ENCODE peak calls at places on chromosomes 12 and 14, in ten cellular contexts. One of them, this sample, is unnamed.

GRCh38 chr12:54431911-54432814 is 13.1 kb upstream of the ITGA5 start:
- DNase-seq in neural crest cell: no peak
- DNase-seq in RWPE2: peak; percentile 97
- DNase-seq in mucosa of descending colon: no peak
- DNase-seq in CD14-positive monocyte: no peak
- DNase-seq in CD4-positive, alpha-beta T cell: no peak
- DNase-seq in osteocyte: no peak
- DNase-seq in left lung: no peak
- DNase-seq in H9: peak; percentile 82
- DNase-seq in A673: peak; percentile 85
- DNase-seq in this sample: peak; percentile 72

GRCh38 chr12:541676-542289 is 82.0 kb downstream of the B4GALNT3 start:
- DNase-seq in neural crest cell: no peak
- DNase-seq in RWPE2: peak; percentile 62
- DNase-seq in mucosa of descending colon: peak; percentile 34
- DNase-seq in CD14-positive monocyte: no peak
- DNase-seq in CD4-positive, alpha-beta T cell: no peak
- DNase-seq in osteocyte: no peak
- DNase-seq in left lung: no peak
- DNase-seq in H9: no peak
- DNase-seq in A673: no peak
- DNase-seq in this sample: no peak

GRCh38 chr14:99699071-99699760 is 15.1 kb downstream of the CYP46A1 start:
- DNase-seq in neural crest cell: no peak
- DNase-seq in RWPE2: no peak
- DNase-seq in mucosa of descending colon: no peak
- DNase-seq in CD14-positive monocyte: no peak
- DNase-seq in CD4-positive, alpha-beta T cell: no peak
- DNase-seq in osteocyte: peak; percentile 57
- DNase-seq in left lung: no peak
- DNase-seq in H9: no peak
- DNase-seq in A673: no peak
- DNase-seq in this sample: no peak

GRCh38 chr14:30214456-30215090 is 286.9 kb upstream of the PRKD1 start:
- DNase-seq in neural crest cell: peak; percentile 14
- DNase-seq in RWPE2: no peak
- DNase-seq in mucosa of descending colon: no peak
- DNase-seq in CD14-positive monocyte: no peak
- DNase-seq in CD4-positive, alpha-beta T cell: no peak
- DNase-seq in osteocyte: no peak
- DNase-seq in left lung: no peak
- DNase-seq in H9: no peak
- DNase-seq in A673: peak; percentile 72
- DNase-seq in this sample: peak; percentile 12

GRCh38 chr14:69713976-69714716 is 52.8 kb upstream of the SRSF5 start:
- DNase-seq in neural crest cell: no peak
- DNase-seq in RWPE2: no peak
- DNase-seq in mucosa of descending colon: no peak
- DNase-seq in CD14-positive monocyte: no peak
- DNase-seq in CD4-positive, alpha-beta T cell: no peak
- DNase-seq in osteocyte: no peak
- DNase-seq in left lung: no peak
- DNase-seq in H9: no peak
- DNase-seq in A673: no peak
- DNase-seq in this sample: no peak

GRCh38 chr12:3097186-3097804 is 20.1 kb downstream of the TSPAN9 start:
- DNase-seq in neural crest cell: no peak
- DNase-seq in RWPE2: no peak
- DNase-seq in mucosa of descending colon: peak; percentile 73
- DNase-seq in CD14-positive monocyte: no peak
- DNase-seq in CD4-positive, alpha-beta T cell: no peak
- DNase-seq in osteocyte: no peak
- DNase-seq in left lung: no peak
- DNase-seq in H9: peak; percentile 30
- DNase-seq in A673: no peak
- DNase-seq in this sample: no peak

GRCh38 chr12:127306604-127307215 is 960.3 kb upstream of the TMEM132C start:
- DNase-seq in neural crest cell: no peak
- DNase-seq in RWPE2: no peak
- DNase-seq in mucosa of descending colon: no peak
- DNase-seq in CD14-positive monocyte: no peak
- DNase-seq in CD4-positive, alpha-beta T cell: no peak
- DNase-seq in osteocyte: no peak
- DNase-seq in left lung: no peak
- DNase-seq in H9: no peak
- DNase-seq in A673: no peak
- DNase-seq in this sample: no peak

GRCh38 chr14:65373011-65373670 is 39.4 kb upstream of the FUT8 start:
- DNase-seq in neural crest cell: no peak
- DNase-seq in RWPE2: no peak
- DNase-seq in mucosa of descending colon: no peak
- DNase-seq in CD14-positive monocyte: no peak
- DNase-seq in CD4-positive, alpha-beta T cell: no peak
- DNase-seq in osteocyte: no peak
- DNase-seq in left lung: peak; percentile 61
- DNase-seq in H9: peak; percentile 35
- DNase-seq in A673: no peak
- DNase-seq in this sample: no peak

GRCh38 chr12:19035552-19035951 is 94.0 kb upstream of the PLEKHA5 start:
- DNase-seq in neural crest cell: no peak
- DNase-seq in RWPE2: no peak
- DNase-seq in mucosa of descending colon: no peak
- DNase-seq in CD14-positive monocyte: no peak
- DNase-seq in CD4-positive, alpha-beta T cell: no peak
- DNase-seq in osteocyte: no peak
- DNase-seq in left lung: no peak
- DNase-seq in H9: no peak
- DNase-seq in A673: no peak
- DNase-seq in this sample: no peak

GRCh38 chr12:118299791-118300460 is 72.8 kb downstream of the TAOK3 start:
- DNase-seq in neural crest cell: no peak
- DNase-seq in RWPE2: no peak
- DNase-seq in mucosa of descending colon: no peak
- DNase-seq in CD14-positive monocyte: no peak
- DNase-seq in CD4-positive, alpha-beta T cell: no peak
- DNase-seq in osteocyte: no peak
- DNase-seq in left lung: no peak
- DNase-seq in H9: no peak
- DNase-seq in A673: peak; percentile 61
- DNase-seq in this sample: no peak
- TF ChIP-seq CTCF in neural crest cell: no peak
- TF ChIP-seq CTCF in RWPE2: peak; percentile 15
- TF ChIP-seq CTCF in mucosa of descending colon: no peak
- TF ChIP-seq CTCF in CD14-positive monocyte: no peak
- TF ChIP-seq CTCF in CD4-positive, alpha-beta T cell: no peak
- TF ChIP-seq CTCF in osteocyte: no peak
- TF ChIP-seq CTCF in left lung: no peak
- TF ChIP-seq CTCF in H9: no peak
- TF ChIP-seq CTCF in A673: peak; percentile 58
- TF ChIP-seq CTCF in this sample: no peak

GRCh38 chr12:13000935-13001724 is 1.1 kb upstream of the HEBP1 start:
- DNase-seq in neural crest cell: peak; percentile 52
- DNase-seq in RWPE2: no peak
- DNase-seq in mucosa of descending colon: peak; percentile 70
- DNase-seq in CD14-positive monocyte: peak; percentile 59
- DNase-seq in CD4-positive, alpha-beta T cell: peak; percentile 17
- DNase-seq in osteocyte: peak; percentile 87
- DNase-seq in left lung: peak; percentile 91
- DNase-seq in H9: peak; percentile 75
- DNase-seq in A673: peak; percentile 52
- DNase-seq in this sample: peak; percentile 74
- TF ChIP-seq CTCF in neural crest cell: peak; percentile 63
- TF ChIP-seq CTCF in RWPE2: peak; percentile 37
- TF ChIP-seq CTCF in mucosa of descending colon: peak; percentile 10
- TF ChIP-seq CTCF in CD14-positive monocyte: peak; percentile 57
- TF ChIP-seq CTCF in CD4-positive, alpha-beta T cell: peak; percentile 20
- TF ChIP-seq CTCF in osteocyte: peak; percentile 63
- TF ChIP-seq CTCF in left lung: peak; percentile 19
- TF ChIP-seq CTCF in H9: peak; percentile 53
- TF ChIP-seq CTCF in A673: peak; percentile 36
- TF ChIP-seq CTCF in this sample: peak; percentile 8

DNA sequence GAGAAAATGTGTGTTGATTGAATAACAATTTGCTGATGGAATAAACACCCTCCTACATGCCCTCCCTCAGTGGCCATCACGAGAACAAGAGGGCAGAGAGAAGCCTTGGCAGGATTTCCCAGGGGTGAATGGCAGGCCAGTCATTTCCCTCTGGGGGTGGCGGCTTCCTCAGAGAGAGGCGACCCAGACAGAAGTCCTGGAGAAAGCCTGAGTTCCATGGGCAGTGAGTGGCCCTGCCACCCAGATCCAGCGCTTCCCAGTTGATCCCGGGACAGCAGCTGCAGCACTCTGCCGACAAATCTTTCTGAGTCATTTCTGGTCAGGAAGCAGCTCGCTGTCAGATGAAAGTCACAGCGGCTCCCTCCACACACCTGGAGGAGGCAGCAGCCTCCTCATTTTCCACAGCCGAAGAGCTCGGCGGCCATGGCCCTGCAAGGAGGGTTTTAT is 123.0 kb downstream of the SCARB1 start:
- DNase-seq in neural crest cell: no peak
- DNase-seq in RWPE2: no peak
- DNase-seq in mucosa of descending colon: peak; percentile 55
- DNase-seq in CD14-positive monocyte: peak; percentile 59
- DNase-seq in CD4-positive, alpha-beta T cell: no peak
- DNase-seq in osteocyte: no peak
- DNase-seq in left lung: no peak
- DNase-seq in H9: no peak
- DNase-seq in A673: no peak
- DNase-seq in this sample: no peak
- TF ChIP-seq CTCF in neural crest cell: no peak
- TF ChIP-seq CTCF in RWPE2: peak; percentile 37
- TF ChIP-seq CTCF in mucosa of descending colon: no peak
- TF ChIP-seq CTCF in CD14-positive monocyte: no peak
- TF ChIP-seq CTCF in CD4-positive, alpha-beta T cell: no peak
- TF ChIP-seq CTCF in osteocyte: no peak
- TF ChIP-seq CTCF in left lung: no peak
- TF ChIP-seq CTCF in H9: no peak
- TF ChIP-seq CTCF in A673: no peak
- TF ChIP-seq CTCF in this sample: no peak

GRCh38 chr14:72104011-72104613 is 171.9 kb downstream of the RGS6 start:
- DNase-seq in neural crest cell: peak; percentile 43
- DNase-seq in RWPE2: no peak
- DNase-seq in mucosa of descending colon: no peak
- DNase-seq in CD14-positive monocyte: no peak
- DNase-seq in CD4-positive, alpha-beta T cell: no peak
- DNase-seq in osteocyte: no peak
- DNase-seq in left lung: no peak
- DNase-seq in H9: peak; percentile 60
- DNase-seq in A673: peak; percentile 52
- DNase-seq in this sample: peak; percentile 58
- TF ChIP-seq CTCF in neural crest cell: peak; percentile 65
- TF ChIP-seq CTCF in RWPE2: peak; percentile 61
- TF ChIP-seq CTCF in mucosa of descending colon: peak; percentile 11
- TF ChIP-seq CTCF in CD14-positive monocyte: peak; percentile 76
- TF ChIP-seq CTCF in CD4-positive, alpha-beta T cell: peak; percentile 32
- TF ChIP-seq CTCF in osteocyte: peak; percentile 32
- TF ChIP-seq CTCF in left lung: no peak
- TF ChIP-seq CTCF in H9: peak; percentile 95
- TF ChIP-seq CTCF in A673: peak; percentile 95
- TF ChIP-seq CTCF in this sample: peak; percentile 64

GRCh38 chr14:60197629-60198318 is 32.6 kb upstream of the DHRS7 start:
- DNase-seq in neural crest cell: no peak
- DNase-seq in RWPE2: no peak
- DNase-seq in mucosa of descending colon: peak; percentile 26
- DNase-seq in CD14-positive monocyte: peak; percentile 48
- DNase-seq in CD4-positive, alpha-beta T cell: no peak
- DNase-seq in osteocyte: no peak
- DNase-seq in left lung: peak; percentile 20
- DNase-seq in H9: no peak
- DNase-seq in A673: no peak
- DNase-seq in this sample: no peak

GRCh38 chr14:60196291-60196690 is 31.1 kb upstream of the DHRS7 start:
- DNase-seq in neural crest cell: no peak
- DNase-seq in RWPE2: no peak
- DNase-seq in mucosa of descending colon: no peak
- DNase-seq in CD14-positive monocyte: no peak
- DNase-seq in CD4-positive, alpha-beta T cell: no peak
- DNase-seq in osteocyte: no peak
- DNase-seq in left lung: no peak
- DNase-seq in H9: no peak
- DNase-seq in A673: no peak
- DNase-seq in this sample: no peak

GRCh38 chr14:60199321-60199720 is 34.1 kb upstream of the DHRS7 start:
- DNase-seq in neural crest cell: no peak
- DNase-seq in RWPE2: no peak
- DNase-seq in mucosa of descending colon: no peak
- DNase-seq in CD14-positive monocyte: no peak
- DNase-seq in CD4-positive, alpha-beta T cell: no peak
- DNase-seq in osteocyte: no peak
- DNase-seq in left lung: no peak
- DNase-seq in H9: no peak
- DNase-seq in A673: no peak
- DNase-seq in this sample: no peak

GRCh38 chr14:60189923-60190840 is 25.0 kb upstream of the DHRS7 start:
- DNase-seq in neural crest cell: no peak
- DNase-seq in RWPE2: no peak
- DNase-seq in mucosa of descending colon: no peak
- DNase-seq in CD14-positive monocyte: no peak
- DNase-seq in CD4-positive, alpha-beta T cell: no peak
- DNase-seq in osteocyte: no peak
- DNase-seq in left lung: no peak
- DNase-seq in H9: no peak
- DNase-seq in A673: no peak
- DNase-seq in this sample: no peak

GRCh38 chr14:60195179-60195810 is 30.1 kb upstream of the DHRS7 start:
- DNase-seq in neural crest cell: no peak
- DNase-seq in RWPE2: no peak
- DNase-seq in mucosa of descending colon: no peak
- DNase-seq in CD14-positive monocyte: no peak
- DNase-seq in CD4-positive, alpha-beta T cell: no peak
- DNase-seq in osteocyte: no peak
- DNase-seq in left lung: no peak
- DNase-seq in H9: no peak
- DNase-seq in A673: no peak
- DNase-seq in this sample: no peak
- TF ChIP-seq CTCF in neural crest cell: no peak
- TF ChIP-seq CTCF in RWPE2: peak; percentile 20
- TF ChIP-seq CTCF in mucosa of descending colon: no peak
- TF ChIP-seq CTCF in CD14-positive monocyte: peak; percentile 13
- TF ChIP-seq CTCF in CD4-positive, alpha-beta T cell: no peak
- TF ChIP-seq CTCF in osteocyte: no peak
- TF ChIP-seq CTCF in left lung: no peak
- TF ChIP-seq CTCF in H9: peak; percentile 54
- TF ChIP-seq CTCF in A673: peak; percentile 21
- TF ChIP-seq CTCF in this sample: no peak

DNA sequence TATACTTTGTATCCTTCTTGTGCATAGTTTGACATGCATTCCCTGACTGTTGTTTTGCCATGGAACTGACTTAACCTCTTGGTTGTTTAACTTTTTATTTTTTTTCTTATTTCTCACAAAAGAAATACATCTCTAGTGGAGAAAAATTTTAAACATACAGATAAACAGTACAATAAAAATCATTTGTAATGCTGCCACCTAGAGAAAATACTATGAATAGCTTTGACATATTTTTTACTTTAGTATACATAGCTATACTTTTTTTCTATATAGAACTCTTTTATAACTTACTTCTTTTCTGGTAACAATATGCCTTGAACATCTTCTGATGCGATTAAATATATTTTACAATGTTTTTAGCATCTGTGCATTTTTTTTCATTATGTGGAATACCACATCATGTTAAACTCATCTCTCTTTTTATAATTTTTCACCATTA is 184.5 kb downstream of the AKAP6 start:
- DNase-seq in neural crest cell: no peak
- DNase-seq in RWPE2: no peak
- DNase-seq in mucosa of descending colon: no peak
- DNase-seq in CD14-positive monocyte: no peak
- DNase-seq in CD4-positive, alpha-beta T cell: no peak
- DNase-seq in osteocyte: no peak
- DNase-seq in left lung: no peak
- DNase-seq in H9: no peak
- DNase-seq in A673: peak; percentile 3
- DNase-seq in this sample: no peak
- TF ChIP-seq CTCF in neural crest cell: peak; percentile 71
- TF ChIP-seq CTCF in RWPE2: peak; percentile 93
- TF ChIP-seq CTCF in mucosa of descending colon: no peak
- TF ChIP-seq CTCF in CD14-positive monocyte: peak; percentile 0
- TF ChIP-seq CTCF in CD4-positive, alpha-beta T cell: no peak
- TF ChIP-seq CTCF in osteocyte: peak; percentile 61
- TF ChIP-seq CTCF in left lung: peak; percentile 35
- TF ChIP-seq CTCF in H9: peak; percentile 55
- TF ChIP-seq CTCF in A673: peak; percentile 68
- TF ChIP-seq CTCF in this sample: peak; percentile 33